ENCODE peak calls at places on chromosome 4, in four cellular contexts. L is GM23248, J is thyroid gland, A is mesenchymal stem cell. K is an unnamed sample.

GRCh38 chr4:156977435-156978160 is 6.0 kb upstream of the PDGFC start:
- DNase-seq in J (no peak), A (peak; percentile 79), L (peak; percentile 94), K (no peak)

GRCh38 chr4:112560084-112560483 is 44.1 kb upstream of the NEUROG2 start:
- DNase-seq in J (no peak), L (no peak), A (no peak), K (no peak)

GRCh38 chr4:143344774-143345173 is 8.1 kb downstream of the GAB1 start:
- DNase-seq in A (no peak), J (no peak), L (no peak), K (no peak)

GRCh38 chr4:70721747-70722146 is at the start of gene RUFY3:
- DNase-seq in J (no peak), A (peak; percentile 44), L (peak; percentile 93), K (no peak)

GRCh38 chr4:56531149-56531770 is 25.7 kb downstream of the ARL9 start:
- DNase-seq in J (no peak), A (peak; percentile 5), L (peak; percentile 18), K (no peak)

GRCh38 chr4:77193511-77194236 is 36.7 kb downstream of the CCNG2 start:
- DNase-seq in J (peak; percentile 29), A (peak; percentile 15), L (no peak), K (peak; percentile 89)

GRCh38 chr4:37890501-37891220 is at the start of gene TBC1D1:
- DNase-seq in A (peak; percentile 17), J (peak; percentile 86), L (peak; percentile 31), K (peak; percentile 84)

GRCh38 chr4:151437505-151437904 is 28.5 kb downstream of the FHIP1A start:
- DNase-seq in A (no peak), J (no peak), L (no peak), K (no peak)

GRCh38 chr4:87839309-87839946 is 6.7 kb downstream of the MEPE start:
- DNase-seq in L (peak; percentile 71), A (peak; percentile 52), J (peak; percentile 9), K (no peak)

GRCh38 chr4:101667348-101667747 is 123.2 kb upstream of the BANK1 start:
- DNase-seq in A (no peak), L (peak; percentile 28), J (no peak), K (no peak)

GRCh38 chr4:2371765-2372487 is 46.5 kb downstream of the ZFYVE28 start:
- DNase-seq in J (no peak), A (no peak), L (no peak), K (no peak)

GRCh38 chr4:185457136-185457535 is 14.4 kb downstream of the CCDC110 start:
- DNase-seq in J (no peak), L (no peak), A (no peak), K (no peak)

GRCh38 chr4:139858436-139859225 is 193.0 kb downstream of the MGST2 start:
- DNase-seq in L (no peak), A (no peak), J (no peak), K (no peak)

GRCh38 chr4:17619416-17620105 is 5.1 kb downstream of the MED28 start:
- DNase-seq in A (peak; percentile 12), L (peak; percentile 57), J (no peak), K (no peak)
- H3K36me3 ChIP-seq in A (peaks cover 33% of the 10 kb centered on the region), L (peaks cover 39% of the 10 kb centered on the region), J (peaks cover 34% of the 10 kb centered on the region), K (no peaks in the 10 kb centered on the region)

GRCh38 chr4:566035-566434 is 10.1 kb downstream of the TMEM271 start:
- DNase-seq in A (no peak), L (no peak), J (no peak), K (no peak)
- H3K9me3 ChIP-seq in A (no peaks in the 10 kb centered on the region), L (no peaks in the 10 kb centered on the region), J (no peaks in the 10 kb centered on the region), K (no peaks in the 10 kb centered on the region)

GRCh38 chr4:5754529-5754881 is 43.5 kb downstream of the EVC start:
- DNase-seq in L (no peak), A (no peak), J (no peak), K (no peak)
- H3K36me3 ChIP-seq in L (peaks cover 26% of the 10 kb centered on the region), A (peaks cover 69% of the 10 kb centered on the region), J (peaks cover 30% of the 10 kb centered on the region), K (no peaks in the 10 kb centered on the region)

DNA sequence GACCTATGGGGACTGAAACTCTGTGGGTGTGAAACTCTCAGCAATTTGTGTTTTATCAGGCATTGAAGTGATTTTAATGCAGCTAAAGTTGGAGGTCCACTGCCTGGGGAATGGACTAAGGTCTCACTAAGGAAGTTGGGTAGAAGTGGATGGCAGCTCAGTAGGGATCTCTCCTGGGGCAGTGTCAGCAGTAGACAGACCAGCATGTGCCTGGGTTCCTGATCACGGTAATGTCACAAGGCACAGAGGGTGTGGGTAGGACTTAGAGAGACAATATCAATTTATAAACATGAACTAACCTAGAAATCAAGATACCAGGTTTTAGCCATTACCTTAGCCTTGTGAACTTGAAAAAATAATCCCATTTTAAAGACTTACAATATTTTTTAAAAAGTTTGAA is 380.3 kb upstream of the LCORL start:
- DNase-seq in A (no peak), L (no peak), J (no peak), K (no peak)
- H3K9me3 ChIP-seq in A (no peaks in the 10 kb centered on the region), L (no peaks in the 10 kb centered on the region), J (no peaks in the 10 kb centered on the region), K (no peaks in the 10 kb centered on the region)

GRCh38 chr4:25860586-25861421 is 2.0 kb downstream of the SEL1L3 start:
- DNase-seq in A (no peak), L (peak; percentile 13), J (no peak), K (peak; percentile 73)

GRCh38 chr4:25859429-25860148 is 3.2 kb downstream of the SEL1L3 start:
- DNase-seq in A (no peak), J (no peak), L (no peak), K (no peak)

GRCh38 chr4:25857851-25858400 is 4.9 kb downstream of the SEL1L3 start:
- DNase-seq in A (no peak), J (no peak), L (no peak), K (no peak)

GRCh38 chr4:25857403-25857802 is 5.4 kb downstream of the SEL1L3 start:
- DNase-seq in A (no peak), J (no peak), L (peak; percentile 8), K (no peak)

GRCh38 chr4:25856756-25857155 is 6.0 kb downstream of the SEL1L3 start:
- DNase-seq in A (no peak), L (peak; percentile 45), J (no peak), K (no peak)
- H3K36me3 ChIP-seq in A (no peaks in the 10 kb centered on the region), L (no peaks in the 10 kb centered on the region), J (no peaks in the 10 kb centered on the region), K (no peaks in the 10 kb centered on the region)

DNA sequence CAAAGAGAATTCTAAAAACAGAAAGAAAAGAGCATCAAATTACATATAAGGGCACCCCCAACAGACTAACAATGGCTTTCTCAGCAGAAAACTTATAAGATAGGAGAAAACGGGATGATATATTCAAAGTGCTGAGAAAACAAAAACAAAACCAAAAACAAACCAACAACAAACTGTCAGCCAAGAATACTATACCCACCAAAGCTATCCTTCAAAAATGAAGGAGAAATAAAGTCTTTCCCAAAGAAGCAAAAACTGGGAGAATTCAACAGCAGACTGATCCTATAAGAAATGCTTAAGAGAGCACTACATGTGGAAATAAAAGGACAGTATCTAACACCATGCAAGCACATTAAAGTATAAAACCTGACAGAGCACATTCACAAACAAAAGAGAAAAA is 168.6 kb downstream of the NEK1 start:
- DNase-seq in A (no peak), J (no peak), L (no peak), K (no peak)
- H3K9me3 ChIP-seq in A (peaks cover 25% of the 10 kb centered on the region), J (no peaks in the 10 kb centered on the region), L (no peaks in the 10 kb centered on the region), K (no peaks in the 10 kb centered on the region)

GRCh38 chr4:42416017-42416416 is 18.7 kb downstream of the SHISA3 start:
- DNase-seq in L (no peak), A (no peak), J (no peak), K (no peak)

GRCh38 chr4:42417491-42417890 is 20.2 kb downstream of the SHISA3 start:
- DNase-seq in J (no peak), A (no peak), L (no peak), K (no peak)

GRCh38 chr4:42425146-42426065 is 28.1 kb downstream of the SHISA3 start:
- DNase-seq in L (no peak), J (no peak), A (no peak), K (peak; percentile 49)

GRCh38 chr4:42420120-42420519 is 22.8 kb downstream of the SHISA3 start:
- DNase-seq in J (no peak), A (peak; percentile 8), L (no peak), K (no peak)
- H3K36me3 ChIP-seq in J (peaks cover 17% of the 10 kb centered on the region), A (no peaks in the 10 kb centered on the region), L (no peaks in the 10 kb centered on the region), K (no peaks in the 10 kb centered on the region)

GRCh38 chr4:160983035-160983434 is 1180.8 kb downstream of the FSTL5 start:
- DNase-seq in L (no peak), J (no peak), A (no peak), K (no peak)
- H3K9me3 ChIP-seq in L (no peaks in the 10 kb centered on the region), J (no peaks in the 10 kb centered on the region), A (no peaks in the 10 kb centered on the region), K (no peaks in the 10 kb centered on the region)